ENCODE peak calls at places on chromosomes 16 and 17, in five cellular contexts. S, B, I, J and Z are unnamed samples.

GRCh38 chr17:3804503-3804931 is 3.5 kb upstream of the ITGAE start:
- DNase-seq in S (no peak), B (no peak), I (no peak), J (no peak), Z (no peak)

GRCh38 chr17:76709077-76709950 is 1.5 kb downstream of the MXRA7 start:
- DNase-seq in S (peak), B (peak), I (peak), J (no peak), Z (peak)

GRCh38 chr17:51298508-51299371 is 38.4 kb downstream of the UTP18 start:
- DNase-seq in S (peak), B (no peak), I (no peak), J (peak), Z (no peak)

GRCh38 chr17:72576289-72576759 is 455.5 kb downstream of the SOX9 start:
- DNase-seq in S (no peak), B (no peak), I (no peak), J (no peak), Z (peak)

GRCh38 chr17:79721993-79722671 is 8.6 kb upstream of the ENPP7 start:
- DNase-seq in S (peak), B (no peak), I (no peak), J (no peak), Z (no peak)

GRCh38 chr16:7344806-7345416 is 12.3 kb downstream of the RBFOX1 start:
- DNase-seq in S (no peak), B (peak), I (no peak), J (no peak), Z (no peak)

GRCh38 chr17:35371934-35372333 is 1.5 kb downstream of the SLFN11 start:
- DNase-seq in S (no peak), B (no peak), I (no peak), J (no peak), Z (no peak)

GRCh38 chr16:10933865-10934264 is 8.4 kb downstream of the DEXI start:
- DNase-seq in S (no peak), B (no peak), I (no peak), J (no peak), Z (no peak)

GRCh38 chr16:56613706-56614105 is 5.3 kb downstream of the MT2A start:
- DNase-seq in S (no peak), B (no peak), I (no peak), J (no peak), Z (no peak)

GRCh38 chr17:66726846-66727245 is 108.1 kb upstream of the CACNG5 start:
- DNase-seq in S (no peak), B (no peak), I (no peak), J (no peak), Z (no peak)

GRCh38 chr17:49450735-49451134 is 36.1 kb upstream of the PHB1 start:
- DNase-seq in S (peak), B (no peak), I (no peak), J (no peak), Z (no peak)

GRCh38 chr16:70740919-70741778 is 55.3 kb upstream of the MTSS2 start:
- DNase-seq in S (no peak), B (no peak), I (no peak), J (no peak), Z (no peak)

GRCh38 chr17:10888858-10889257 is 51.0 kb upstream of the PIRT start:
- DNase-seq in S (no peak), B (no peak), I (no peak), J (no peak), Z (no peak)

DNA sequence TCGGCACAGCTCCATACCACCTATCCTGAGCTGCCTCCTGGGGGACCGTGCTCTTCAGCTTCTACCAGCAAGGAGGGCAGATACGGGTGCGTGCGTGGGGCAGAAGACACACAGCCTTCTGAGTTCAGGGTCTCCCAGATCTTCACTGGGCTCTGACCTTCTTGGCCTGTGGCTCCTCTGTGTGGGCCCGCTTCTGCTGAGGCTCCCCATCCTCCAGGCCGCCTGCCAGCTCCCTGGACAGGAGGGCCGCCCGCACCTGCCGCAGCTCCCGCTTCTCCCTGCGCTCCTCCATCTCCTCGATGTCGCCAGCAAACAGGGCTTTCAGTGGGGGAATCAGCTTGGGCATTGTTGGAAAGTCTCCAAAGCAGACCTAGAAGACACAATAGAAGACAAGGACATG is 25.2 kb downstream of the ELAC2 start:
- DNase-seq in S (no peak), B (no peak), I (no peak), J (no peak), Z (no peak)
- H3K27ac ChIP-seq in S (no peak), B (no peak), I (no peak), J (no peak), Z (no peak)

DNA sequence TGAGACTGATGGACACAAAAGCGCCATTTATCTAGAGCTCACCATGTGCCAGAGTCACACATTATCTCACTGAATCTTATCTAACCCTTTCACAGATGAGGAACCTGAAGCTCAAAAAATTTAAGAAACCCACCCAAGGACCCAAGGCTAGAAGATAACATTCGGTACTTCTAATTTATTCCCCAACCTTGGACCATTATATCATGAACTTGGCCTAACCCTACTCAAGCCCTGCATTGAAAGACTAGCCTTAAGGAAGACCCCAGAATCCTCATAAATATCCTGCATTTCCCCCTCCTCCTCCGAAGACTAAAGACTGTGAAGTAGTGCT is 548 bp upstream of the DYNC1LI2 start:
- DNase-seq in S (no peak), B (no peak), I (no peak), J (no peak), Z (no peak)
- H3K27ac ChIP-seq in S (no peak), B (peak), I (no peak), J (peak), Z (peak)

GRCh38 chr17:78364436-78365281 is 4.8 kb upstream of the SOCS3 start:
- DNase-seq in S (no peak), B (no peak), I (no peak), J (no peak), Z (no peak)
- H3K27ac ChIP-seq in S (no peak), B (no peak), I (peak), J (no peak), Z (no peak)

DNA sequence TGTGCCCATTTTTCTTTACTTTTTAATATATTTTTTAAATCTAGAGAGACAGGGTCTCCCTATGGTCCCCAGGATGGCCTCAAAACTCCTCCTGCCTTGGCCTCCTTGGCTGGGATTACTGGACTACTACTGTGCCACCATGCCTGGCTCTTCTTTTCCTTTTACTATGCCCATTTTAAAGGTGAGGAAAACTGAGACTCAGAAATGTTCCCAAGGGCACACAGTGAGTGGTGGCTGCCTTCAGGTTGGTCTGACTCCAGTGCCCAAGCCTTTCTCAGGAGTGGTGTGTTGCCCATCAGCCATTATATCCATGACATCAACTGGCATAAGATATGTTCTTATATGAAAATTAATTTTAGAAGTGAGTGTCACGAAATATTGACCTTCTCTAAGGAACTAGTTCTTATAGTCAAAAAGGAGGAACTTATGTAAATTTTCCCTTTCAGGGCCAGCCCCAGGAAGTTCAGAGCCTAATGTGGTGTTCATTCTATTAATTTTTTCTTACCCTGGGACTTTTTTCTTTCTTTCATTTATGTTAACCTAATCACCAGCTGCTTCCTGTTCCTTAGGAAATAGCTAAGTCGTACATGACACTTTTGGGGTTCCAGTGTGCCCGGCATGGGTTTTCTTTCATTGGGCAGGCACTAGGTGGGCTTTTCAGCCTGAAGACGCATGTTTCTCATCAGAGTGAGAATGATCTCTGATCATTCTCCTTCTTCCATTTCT is 17.9 kb upstream of the SPN start:
- DNase-seq in S (no peak), B (no peak), I (no peak), J (no peak), Z (no peak)
- H3K27ac ChIP-seq in S (no peak), B (no peak), I (no peak), J (no peak), Z (no peak)

GRCh38 chr16:74437-75318 is 2.2 kb upstream of the RHBDF1 start:
- DNase-seq in S (no peak), B (no peak), I (no peak), J (no peak), Z (no peak)

GRCh38 chr16:71540-72341 is 690 bp downstream of the RHBDF1 start:
- DNase-seq in S (peak), B (peak), I (peak), J (peak), Z (peak)

GRCh38 chr16:75580-76501 is 2.2 kb upstream of the MPG start:
- DNase-seq in S (no peak), B (peak), I (no peak), J (no peak), Z (no peak)

GRCh38 chr16:72561-73537 is at the start of gene RHBDF1:
- DNase-seq in S (peak), B (peak), I (peak), J (no peak), Z (no peak)

GRCh38 chr16:74025-74424 is 1.6 kb upstream of the RHBDF1 start:
- DNase-seq in S (no peak), B (peak), I (no peak), J (no peak), Z (no peak)
- H3K27ac ChIP-seq in S (no peak), B (peak), I (no peak), J (no peak), Z (no peak)

GRCh38 chr17:31318298-31319190 is 2.9 kb downstream of the EVI2A start:
- DNase-seq in S (no peak), B (peak), I (no peak), J (no peak), Z (peak)
- H3K27ac ChIP-seq in S (no peak), B (peak), I (no peak), J (no peak), Z (peak)

GRCh38 chr16:67872131-67872630 is 671 bp upstream of the EDC4 start:
- DNase-seq in S (no peak), B (no peak), I (no peak), J (no peak), Z (no peak)

GRCh38 chr16:67873435-67874146 is 739 bp downstream of the EDC4 start:
- DNase-seq in S (no peak), B (no peak), I (no peak), J (no peak), Z (no peak)

GRCh38 chr16:67877064-67877463 is 4.2 kb downstream of the EDC4 start:
- DNase-seq in S (no peak), B (no peak), I (no peak), J (no peak), Z (no peak)

GRCh38 chr16:67872631-67873434 is at the start of gene EDC4:
- DNase-seq in S (peak), B (peak), I (peak), J (peak), Z (peak)

DNA sequence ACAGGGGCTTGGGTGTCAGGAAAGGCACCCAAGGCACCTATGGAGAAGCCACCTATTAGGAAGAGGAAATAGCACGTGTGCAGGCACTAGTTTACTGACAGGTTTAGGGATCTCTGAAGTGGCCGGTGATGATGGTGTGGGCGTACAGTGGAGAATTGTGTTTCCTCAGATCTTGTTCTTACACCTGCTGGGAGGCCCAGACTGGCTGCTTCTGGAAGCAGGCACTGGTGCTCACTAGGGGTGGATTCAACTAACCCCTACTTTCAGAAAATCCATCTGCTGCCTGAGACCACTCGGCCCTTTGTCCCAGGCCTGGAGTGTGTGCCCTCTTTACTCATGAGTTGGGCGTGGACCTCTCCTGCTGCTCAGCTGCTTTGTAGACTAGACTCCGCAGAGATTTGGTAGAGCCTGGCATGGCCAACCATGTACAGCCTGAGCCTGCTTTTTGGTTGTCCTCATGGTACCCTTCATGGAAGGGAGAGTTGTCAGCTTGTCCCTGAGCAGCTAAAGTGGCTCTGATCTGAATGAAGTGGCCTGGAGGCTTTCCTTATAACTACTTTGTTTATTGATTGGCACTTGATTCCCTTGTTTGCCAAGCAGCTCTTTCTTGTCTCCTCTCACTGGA is 1.4 kb downstream of the EDC4 start:
- DNase-seq in S (no peak), B (no peak), I (no peak), J (no peak), Z (no peak)
- H3K27ac ChIP-seq in S (no peak), B (peak), I (no peak), J (no peak), Z (no peak)